ENCODE peak calls at places on chromosome 6, in five cellular contexts. V is mucosa of descending colon, X is RWPE2, W is hepatocyte, I is BE2C. F is an unnamed sample. For H3K4me1, the result is how much of the 10 kb centered on the place peaks cover.

GRCh38 chr6:66986940-66987339 is 1279.9 kb upstream of the EYS start:
- DNase-seq in V (peak), X (no peak), W (peak), I (no peak), F (no peak)

GRCh38 chr6:129542705-129543104 is 167.3 kb downstream of the ARHGAP18 start:
- DNase-seq in V (no peak), X (no peak), W (no peak), I (no peak), F (no peak)

GRCh38 chr6:131383421-131384411 is 189.3 kb upstream of the ARG1 start:
- DNase-seq in V (no peak), X (no peak), W (no peak), I (no peak), F (peak)

GRCh38 chr6:56772737-56773184 is 130.1 kb upstream of the DST start:
- DNase-seq in V (no peak), X (no peak), W (peak), I (no peak), F (peak)

GRCh38 chr6:24469829-24470228 is 19.5 kb downstream of the GPLD1 start:
- DNase-seq in V (no peak), X (no peak), W (no peak), I (no peak), F (no peak)

GRCh38 chr6:17919494-17919893 is 67.9 kb downstream of the KIF13A start:
- DNase-seq in V (no peak), X (no peak), W (no peak), I (no peak), F (no peak)

GRCh38 chr6:52389626-52390360 is 27.8 kb downstream of the PAQR8 start:
- DNase-seq in V (peak), X (no peak), W (peak), I (peak), F (no peak)

GRCh38 chr6:139981810-139982550 is 607.5 kb upstream of the CITED2 start:
- DNase-seq in V (peak), X (no peak), W (peak), I (peak), F (peak)

GRCh38 chr6:102907181-102907580 is 1513.7 kb downstream of the GRIK2 start:
- DNase-seq in V (no peak), X (no peak), W (no peak), I (no peak), F (peak)

GRCh38 chr6:38272222-38272621 is 367.5 kb downstream of the BTBD9 start:
- DNase-seq in V (no peak), X (no peak), W (no peak), I (no peak), F (no peak)

DNA sequence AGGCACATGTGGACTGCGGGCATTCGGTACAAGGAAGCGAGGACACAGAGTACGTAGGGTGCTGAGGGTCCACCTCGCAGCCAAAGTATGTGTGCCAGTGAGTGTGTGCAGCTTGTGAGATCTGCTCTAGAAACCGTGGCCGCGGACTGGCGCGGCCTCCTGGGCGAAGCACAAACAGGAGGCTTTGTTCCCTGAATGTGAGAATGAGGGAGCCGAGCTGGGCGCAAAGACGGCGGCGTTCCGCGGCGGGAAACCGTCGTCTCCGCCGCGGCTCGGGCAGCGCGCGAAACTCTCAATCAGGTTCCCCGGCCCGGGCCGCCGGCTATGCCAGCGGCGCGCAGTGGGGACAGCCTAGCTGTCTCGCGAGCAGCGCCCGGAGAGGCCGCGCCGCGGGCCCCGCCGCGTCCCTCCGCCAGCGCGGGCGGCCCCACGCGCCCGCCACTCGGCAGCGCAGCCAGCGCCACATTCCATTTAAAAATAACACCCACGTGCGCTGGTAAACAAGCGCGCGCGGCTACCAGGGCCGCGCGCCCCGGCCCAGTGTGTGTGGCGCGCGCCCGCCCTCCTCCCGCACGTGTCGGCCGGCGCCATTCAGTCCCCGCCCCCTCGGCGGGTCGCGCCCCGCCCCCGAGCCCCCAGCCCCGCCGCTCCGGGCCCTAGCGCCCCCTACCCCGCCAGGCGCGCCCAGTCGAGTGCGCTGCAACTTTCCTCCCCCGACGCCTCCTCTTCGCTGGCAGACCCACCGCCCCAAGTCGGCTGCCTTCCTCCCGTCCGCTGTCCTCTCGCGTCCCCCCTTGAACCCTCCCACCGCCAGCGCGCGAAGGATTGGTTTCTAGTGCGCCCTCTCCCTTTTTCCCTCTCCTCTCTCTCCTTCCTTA is 3.0 kb upstream of the FOXO3 start:
- DNase-seq in V (peak), X (peak), W (peak), I (peak), F (peak)
- H3K4me3 ChIP-seq in V (peak), X (peak), W (peak), I (peak), F (peak)

GRCh38 chr6:13299403-13299821 is 28.9 kb downstream of the TBC1D7 start:
- DNase-seq in V (no peak), X (no peak), W (no peak), I (no peak), F (peak)

GRCh38 chr6:13299909-13300308 is 28.4 kb downstream of the TBC1D7 start:
- DNase-seq in V (no peak), X (no peak), W (no peak), I (no peak), F (peak)

GRCh38 chr6:13296536-13296997 is 31.8 kb downstream of the TBC1D7 start:
- DNase-seq in V (no peak), X (no peak), W (no peak), I (no peak), F (peak)

GRCh38 chr6:13295576-13295975 is 32.8 kb downstream of the TBC1D7 start:
- DNase-seq in V (no peak), X (no peak), W (no peak), I (no peak), F (peak)

GRCh38 chr6:13297391-13297790 is 30.9 kb downstream of the TBC1D7 start:
- DNase-seq in V (no peak), X (no peak), W (no peak), I (no peak), F (peak)
- H3K4me1 ChIP-seq in V (under half), X (under half), W (under half), I (under half), F (under half)

GRCh38 chr6:33747823-33748222 is 1.1 kb upstream of the IP6K3 start:
- DNase-seq in V (no peak), X (no peak), W (no peak), I (no peak), F (no peak)

GRCh38 chr6:33746651-33747100 is at the start of gene IP6K3:
- DNase-seq in V (no peak), X (no peak), W (peak), I (no peak), F (no peak)

GRCh38 chr6:33745558-33745957 is 1.1 kb downstream of the IP6K3 start:
- DNase-seq in V (no peak), X (no peak), W (peak), I (no peak), F (no peak)

GRCh38 chr6:33744895-33745546 is 1.7 kb downstream of the IP6K3 start:
- DNase-seq in V (peak), X (no peak), W (peak), I (no peak), F (no peak)

GRCh38 chr6:33746036-33746600 is 587 bp downstream of the IP6K3 start:
- DNase-seq in V (no peak), X (no peak), W (peak), I (peak), F (peak)
- H3K4me3 ChIP-seq in V (no peak), X (no peak), W (no peak), I (no peak), F (no peak)

GRCh38 chr6:142296975-142297604 is 4.7 kb upstream of the ADGRG6 start:
- DNase-seq in V (no peak), X (no peak), W (no peak), I (no peak), F (no peak)
- H3K4me1 ChIP-seq in V (under half), X (under half), W (under half), I (under half), F (under half)

GRCh38 chr6:32317532-32317931 is 54.2 kb downstream of the TSBP1 start:
- DNase-seq in V (no peak), X (no peak), W (no peak), I (no peak), F (no peak)
- H3K4me3 ChIP-seq in V (no peak), X (no peak), W (no peak), I (no peak), F (no peak)

F was measured in endodermal cell.